ENCODE peak calls at places on chromosomes 11 and 22, in six cellular contexts. X is GM23338, T is MM.1S, K is GM23248, M is OCI-LY7, C is SK-N-SH. O is an unnamed sample. For H3K4me1, the result is how much of the 10 kb centered on the place peaks cover.

GRCh38 chr22:49476176-49476575 is 351.5 kb downstream of the BRD1 start:
- DNase-seq in X (no peak), T (no peak), K (no peak), M (no peak), C (no peak), O (no peak)

GRCh38 chr11:10550503-10550902 is 9.5 kb upstream of the RNF141 start:
- DNase-seq in X (no peak), T (no peak), K (peak), M (no peak), C (no peak), O (no peak)

GRCh38 chr11:121367434-121367833 is 74.9 kb downstream of the SC5D start:
- DNase-seq in X (no peak), T (peak), K (peak), M (peak), C (no peak), O (no peak)

GRCh38 chr11:12529793-12530192 is 144.4 kb upstream of the TEAD1 start:
- DNase-seq in X (no peak), T (no peak), K (peak), M (no peak), C (no peak), O (no peak)

GRCh38 chr11:61966673-61967176 is 709 bp downstream of the FTH1 start:
- DNase-seq in X (peak), T (peak), K (peak), M (peak), C (peak), O (no peak)

GRCh38 chr11:33622806-33623205 is 77.8 kb downstream of the C11orf91 start:
- DNase-seq in X (no peak), T (peak), K (no peak), M (peak), C (no peak), O (no peak)

GRCh38 chr22:44811141-44811540 is 58.8 kb downstream of the ARHGAP8 start:
- DNase-seq in X (no peak), T (no peak), K (no peak), M (no peak), C (no peak), O (no peak)

GRCh38 chr11:12454782-12455181 is 77.4 kb downstream of the PARVA start:
- DNase-seq in X (no peak), T (no peak), K (peak), M (no peak), C (no peak), O (no peak)

GRCh38 chr11:123404626-123405025 is 25.4 kb upstream of the GRAMD1B start:
- DNase-seq in X (no peak), T (no peak), K (no peak), M (no peak), C (no peak), O (no peak)

GRCh38 chr11:61305417-61305816 is 10.3 kb upstream of the VWCE start:
- DNase-seq in X (no peak), T (no peak), K (no peak), M (no peak), C (no peak), O (no peak)

GRCh38 chr11:117076941-117077659 is 21.1 kb downstream of the SIK3 start:
- DNase-seq in X (peak), T (no peak), K (no peak), M (peak), C (no peak), O (peak)

GRCh38 chr11:12167098-12167999 is 57.0 kb downstream of the MICAL2 start:
- DNase-seq in X (no peak), T (no peak), K (peak), M (no peak), C (no peak), O (peak)

GRCh38 chr11:76744186-76745058 is 38.7 kb upstream of the TSKU start:
- DNase-seq in X (no peak), T (no peak), K (peak), M (no peak), C (peak), O (peak)

GRCh38 chr22:30874431-30875370 is 93.9 kb downstream of the MORC2 start:
- DNase-seq in X (no peak), T (no peak), K (no peak), M (no peak), C (peak), O (no peak)

GRCh38 chr11:118443590-118444218 is 7.4 kb downstream of the KMT2A start:
- DNase-seq in X (no peak), T (no peak), K (no peak), M (no peak), C (no peak), O (no peak)

GRCh38 chr11:107844041-107844440 is 14.5 kb downstream of the SLC35F2 start:
- DNase-seq in X (no peak), T (no peak), K (peak), M (no peak), C (no peak), O (no peak)

GRCh38 chr11:66910016-66910415 is 48.2 kb downstream of the PC start:
- DNase-seq in X (no peak), T (no peak), K (no peak), M (no peak), C (no peak), O (no peak)

GRCh38 chr11:75480185-75480889 is 45.4 kb downstream of the GDPD5 start:
- DNase-seq in X (no peak), T (no peak), K (no peak), M (no peak), C (no peak), O (no peak)

GRCh38 chr22:29765905-29766631 is 739 bp downstream of the ZMAT5 start:
- DNase-seq in X (no peak), T (no peak), K (peak), M (peak), C (peak), O (peak)

GRCh38 chr22:29799217-29799680 is 32.1 kb downstream of the UQCR10 start:
- DNase-seq in X (no peak), T (no peak), K (peak), M (no peak), C (peak), O (peak)

GRCh38 chr11:34029176-34029575 is 22.4 kb upstream of the CAPRIN1 start:
- DNase-seq in X (no peak), T (no peak), K (peak), M (no peak), C (no peak), O (no peak)

GRCh38 chr11:64888406-64888757 is 10.0 kb upstream of the EHD1 start:
- DNase-seq in X (no peak), T (no peak), K (no peak), M (no peak), C (no peak), O (no peak)

GRCh38 chr22:22462813-22463567 is 45.6 kb downstream of the ZNF280B start:
- DNase-seq in X (peak), T (peak), K (peak), M (peak), C (peak), O (no peak)

DNA sequence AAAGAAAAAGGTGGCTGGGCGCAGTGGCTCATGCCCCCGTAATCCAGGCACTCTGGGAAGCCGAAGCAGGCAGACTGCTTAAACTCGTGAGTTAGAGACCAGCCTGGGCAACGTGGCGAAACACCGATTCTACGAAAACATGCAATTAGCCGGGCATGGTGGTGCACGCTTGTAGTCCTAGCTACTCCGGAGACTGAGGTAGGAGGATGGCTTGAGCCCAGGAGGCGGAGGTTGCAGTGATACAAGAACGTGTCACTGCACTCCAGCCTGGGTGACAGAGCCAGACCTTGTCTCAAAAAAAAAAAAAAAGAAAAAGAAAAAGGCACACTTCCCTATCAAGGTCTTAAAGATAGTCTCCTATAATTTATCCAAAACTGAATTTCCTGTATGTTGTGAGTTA is 39.4 kb downstream of the DGCR2 start:
- DNase-seq in X (no peak), T (no peak), K (no peak), M (no peak), C (no peak), O (no peak)
- H3K4me2 ChIP-seq in X (no peak), T (no peak), K (no peak), M (no peak), C (no peak), O (no peak)

GRCh38 chr22:42294034-42294985 is 23.9 kb upstream of the TCF20 start:
- DNase-seq in X (peak), T (no peak), K (peak), M (peak), C (no peak), O (peak)

GRCh38 chr22:42298746-42299145 is 28.3 kb upstream of the TCF20 start:
- DNase-seq in X (no peak), T (no peak), K (no peak), M (no peak), C (no peak), O (no peak)

GRCh38 chr22:42297778-42298177 is 27.3 kb upstream of the TCF20 start:
- DNase-seq in X (no peak), T (no peak), K (no peak), M (peak), C (no peak), O (no peak)

GRCh38 chr22:42296381-42296853 is 26.0 kb upstream of the TCF20 start:
- DNase-seq in X (peak), T (no peak), K (no peak), M (peak), C (peak), O (peak)

DNA sequence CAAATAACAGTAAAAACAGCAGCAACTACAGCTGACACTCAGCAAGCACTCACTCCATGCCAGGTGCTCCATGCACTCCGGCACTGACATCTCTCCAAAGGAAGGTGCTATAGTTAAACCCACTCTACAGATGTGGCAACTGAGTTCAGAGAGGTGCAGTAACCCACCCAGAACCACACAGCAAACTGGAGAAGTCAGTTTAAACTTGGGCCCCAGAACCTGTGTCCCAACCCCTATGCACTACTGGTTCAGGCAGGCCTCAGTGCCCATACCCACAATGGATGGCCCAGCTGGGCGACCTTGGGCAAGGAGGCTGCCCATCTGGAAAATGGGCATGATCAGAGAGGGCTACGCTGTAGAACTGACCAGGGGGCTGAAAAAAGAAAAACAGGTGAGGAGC is 26.4 kb upstream of the TCF20 start:
- DNase-seq in X (no peak), T (no peak), K (no peak), M (no peak), C (no peak), O (no peak)
- H3K4me1 ChIP-seq in X (under half), T (under half), K (under half), M (half or more), C (under half), O (under half)

DNA sequence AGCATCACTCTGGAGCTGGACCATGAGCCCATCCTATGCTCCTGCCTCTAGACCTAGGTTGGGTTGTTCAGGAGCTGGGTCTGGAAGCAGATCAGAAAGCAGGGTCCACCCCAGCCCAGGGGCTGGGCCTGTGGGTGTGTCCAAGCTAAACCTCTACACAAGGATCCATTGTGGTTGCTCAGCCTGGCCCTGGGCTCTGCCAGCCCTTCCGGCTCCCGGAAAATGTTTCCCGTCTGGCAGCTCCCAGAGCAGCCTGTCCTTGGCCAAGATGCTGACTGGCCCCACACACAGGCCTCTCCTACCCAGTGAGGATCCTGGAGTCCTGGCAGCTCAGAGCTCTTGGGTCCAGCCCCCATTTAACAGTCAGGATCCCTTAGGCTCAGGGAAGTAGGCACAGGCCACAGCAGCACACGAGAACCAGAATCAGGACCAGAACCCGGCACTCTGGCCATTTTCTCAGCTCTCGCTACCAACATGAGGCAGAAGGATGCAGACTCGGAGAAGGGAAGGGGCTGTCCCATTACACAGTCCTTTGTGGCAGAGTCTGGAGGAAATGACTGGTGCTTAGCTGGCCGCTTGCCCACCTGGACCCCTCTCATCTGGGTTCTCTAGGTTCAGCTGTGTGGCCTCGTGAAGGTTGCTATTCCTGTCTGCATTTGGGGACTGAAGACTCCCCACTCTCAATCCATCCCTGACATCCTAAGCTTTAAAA is 35.4 kb upstream of the FCHSD2 start:
- DNase-seq in X (no peak), T (no peak), K (peak), M (no peak), C (no peak), O (no peak)
- TF ChIP-seq EZH2phosphoT487 in X (no peak), T (no peak), K (no peak), M (no peak), C (no peak), O (no peak)

GRCh38 chr22:43096420-43096819 is 7.2 kb upstream of the TTLL1 start:
- DNase-seq in X (no peak), T (no peak), K (no peak), M (no peak), C (no peak), O (no peak)

GRCh38 chr22:43100223-43100622 is 10.3 kb upstream of the BIK start:
- DNase-seq in X (no peak), T (no peak), K (no peak), M (no peak), C (no peak), O (no peak)

GRCh38 chr22:43101306-43101705 is 9.2 kb upstream of the BIK start:
- DNase-seq in X (no peak), T (no peak), K (no peak), M (no peak), C (peak), O (no peak)

GRCh38 chr22:43099095-43099494 is 9.9 kb upstream of the TTLL1 start:
- DNase-seq in X (no peak), T (no peak), K (no peak), M (no peak), C (no peak), O (no peak)

DNA sequence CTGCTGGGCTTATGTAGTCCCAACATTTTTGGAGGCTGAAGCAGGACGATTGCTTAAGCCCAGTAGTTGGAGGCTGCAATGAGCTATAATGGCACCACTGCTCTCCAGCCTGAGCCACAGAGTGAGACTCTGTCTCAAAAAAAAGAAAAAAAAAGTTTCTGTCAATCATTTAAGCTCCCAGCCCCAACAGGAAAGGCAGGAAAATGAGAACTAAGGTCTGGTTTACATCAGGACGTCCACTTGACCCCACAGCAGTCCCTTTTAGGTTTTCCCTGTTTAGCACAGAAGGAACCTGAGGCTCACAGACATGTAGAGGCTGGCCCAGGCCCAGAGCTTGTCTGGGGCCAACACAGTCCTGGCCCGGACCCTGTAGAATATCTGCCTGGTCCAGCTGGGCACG is 9.2 kb upstream of the TTLL1 start:
- DNase-seq in X (no peak), T (no peak), K (no peak), M (no peak), C (no peak), O (no peak)
- H3K4me2 ChIP-seq in X (no peak), T (no peak), K (no peak), M (no peak), C (no peak), O (no peak)

DNA sequence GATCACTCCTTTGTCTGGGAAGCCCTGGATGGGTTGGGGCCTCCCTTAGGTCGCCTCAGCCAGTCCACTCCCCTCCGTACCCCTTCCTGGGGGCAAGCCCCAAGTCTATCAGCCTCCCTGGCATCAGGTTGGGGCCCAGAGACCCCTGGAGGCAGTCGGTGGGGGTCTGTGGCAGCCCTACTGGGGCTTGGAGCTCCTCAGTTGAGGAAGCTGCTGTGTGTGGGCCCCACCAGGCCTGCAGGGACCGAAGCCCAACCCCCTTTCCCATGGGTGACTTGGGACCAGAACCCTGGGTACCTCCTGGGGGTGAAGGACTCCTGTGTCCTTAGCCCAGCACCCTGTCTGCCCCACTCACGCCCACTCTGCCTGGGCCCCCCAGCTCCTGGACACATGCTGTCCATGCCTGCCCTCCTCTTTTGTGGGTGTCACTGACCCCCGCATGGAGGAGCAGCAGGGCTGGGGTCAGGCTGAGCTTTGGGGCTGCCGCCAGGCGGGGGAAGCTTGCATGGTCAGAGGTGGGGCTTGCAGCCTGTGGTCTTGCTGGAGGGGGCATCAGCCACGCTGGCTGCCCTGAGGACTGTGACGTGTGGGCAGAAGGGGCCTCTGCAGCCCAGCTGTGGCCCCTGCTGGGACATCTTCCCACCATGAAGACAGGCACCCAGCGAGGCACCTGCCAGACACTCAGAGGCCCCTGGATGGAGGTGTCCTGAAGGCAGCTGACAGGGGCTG is 20.9 kb downstream of the TSPAN4 start:
- DNase-seq in X (no peak), T (no peak), K (no peak), M (no peak), C (no peak), O (no peak)
- H3K4me1 ChIP-seq in X (under half), T (under half), K (under half), M (under half), C (under half), O (under half)

GRCh38 chr11:114124601-114125144 is 65.2 kb downstream of the ZBTB16 start:
- DNase-seq in X (no peak), T (no peak), K (no peak), M (no peak), C (no peak), O (no peak)
- TF ChIP-seq EZH2phosphoT487 in X (no peak), T (no peak), K (no peak), M (no peak), C (no peak), O (no peak)

GRCh38 chr22:24894220-24894975 is 52.1 kb downstream of the LHFPL7 start:
- DNase-seq in X (peak), T (peak), K (peak), M (no peak), C (peak), O (peak)
- H3K4me2 ChIP-seq in X (no peak), T (peak), K (peak), M (no peak), C (peak), O (peak)

GRCh38 chr11:46457659-46458058 is 66.1 kb upstream of the CHRM4 start:
- DNase-seq in X (no peak), T (no peak), K (no peak), M (no peak), C (no peak), O (no peak)
- H3K4me1 ChIP-seq in X (under half), T (under half), K (under half), M (under half), C (under half), O (under half)

GRCh38 chr11:103875855-103876510 is 160.5 kb upstream of the DDI1 start:
- DNase-seq in X (no peak), T (peak), K (no peak), M (peak), C (no peak), O (no peak)

GRCh38 chr11:103872748-103873147 is 163.7 kb upstream of the DDI1 start:
- DNase-seq in X (no peak), T (no peak), K (no peak), M (no peak), C (no peak), O (no peak)

GRCh38 chr11:103867481-103867880 is 169.0 kb upstream of the DDI1 start:
- DNase-seq in X (no peak), T (no peak), K (no peak), M (no peak), C (no peak), O (no peak)

GRCh38 chr11:103871923-103872551 is 164.4 kb upstream of the DDI1 start:
- DNase-seq in X (no peak), T (no peak), K (no peak), M (no peak), C (no peak), O (no peak)

DNA sequence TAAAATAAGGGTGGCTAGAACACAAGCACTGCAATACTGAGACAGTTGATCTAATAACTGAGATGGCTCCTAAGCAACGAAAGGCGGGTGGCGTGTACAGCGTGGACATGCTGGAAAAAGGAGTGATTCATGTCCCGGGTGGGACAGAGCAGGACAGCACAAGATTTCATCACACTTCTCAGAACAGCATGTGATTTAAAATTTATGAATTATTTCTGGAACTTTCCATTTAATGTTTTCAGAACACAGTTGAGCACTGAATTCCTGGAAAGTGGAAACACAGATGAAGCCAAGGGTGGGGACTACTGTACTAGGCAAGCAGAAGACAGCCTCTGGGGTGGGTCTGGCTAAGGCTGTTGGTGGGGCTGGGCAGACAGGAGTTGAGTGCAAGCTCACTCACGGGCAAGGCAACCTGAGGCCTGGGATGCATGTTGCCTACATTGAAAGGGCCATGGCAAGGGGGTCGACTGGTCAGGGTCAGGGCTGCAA is 165.6 kb upstream of the DDI1 start:
- DNase-seq in X (no peak), T (no peak), K (peak), M (no peak), C (no peak), O (peak)
- TF ChIP-seq EZH2phosphoT487 in X (no peak), T (no peak), K (no peak), M (no peak), C (no peak), O (no peak)

O was measured in hepatocyte.